ENCODE peak calls at places on chromosomes 16 and 17, in eight cellular contexts. M is EL, X is HT-29, C is naive B cell, R is MM.1S, B is GM13976, W is T-helper 2 cell, I is body of pancreas. Q is an unnamed sample.

GRCh38 chr16:80693553-80693952 is 110.8 kb downstream of the CDYL2 start:
- DNase-seq in M (no peak), B (no peak), X (no peak), R (no peak), I (no peak), W (no peak), C (no peak), Q (no peak)

GRCh38 chr16:14378131-14378551 is 251.9 kb downstream of the PARN start:
- DNase-seq in X (peak), W (no peak), R (peak), I (no peak), M (peak), C (no peak), B (no peak), Q (no peak)

GRCh38 chr16:85227262-85227923 is 115.1 kb upstream of the CIBAR2 start:
- DNase-seq in M (no peak), X (no peak), C (no peak), B (peak), I (no peak), R (no peak), W (no peak), Q (peak)

GRCh38 chr16:9868606-9869149 is 313.6 kb downstream of the GRIN2A start:
- DNase-seq in C (no peak), I (no peak), M (no peak), X (no peak), B (no peak), W (no peak), R (no peak), Q (no peak)

GRCh38 chr16:3999890-4000325 is 116.3 kb downstream of the ADCY9 start:
- DNase-seq in I (no peak), W (peak), B (no peak), R (peak), C (no peak), X (no peak), M (no peak), Q (no peak)

GRCh38 chr17:16975744-16976625 is 4.1 kb upstream of the TNFRSF13B start:
- DNase-seq in W (no peak), M (peak), C (no peak), I (no peak), X (no peak), B (no peak), R (peak), Q (no peak)

GRCh38 chr17:17387017-17387416 is 83.8 kb downstream of the NT5M start:
- DNase-seq in M (no peak), B (no peak), I (peak), X (peak), W (no peak), R (no peak), C (no peak), Q (no peak)

GRCh38 chr16:34802848-34803599 is 1343.6 kb downstream of the TP53TG3F start:
- DNase-seq in C (no peak), W (no peak), I (no peak), M (no peak), B (no peak), X (no peak), R (no peak), Q (peak)

GRCh38 chr16:61233718-61234117 is 802.5 kb downstream of the CDH8 start:
- DNase-seq in C (no peak), B (no peak), M (no peak), X (no peak), R (no peak), I (no peak), W (no peak), Q (no peak)

GRCh38 chr16:82439678-82440293 is 187.0 kb upstream of the CDH13 start:
- DNase-seq in X (peak), W (no peak), R (no peak), I (no peak), B (peak), M (peak), C (no peak), Q (peak)

GRCh38 chr16:84065536-84066132 is 23.0 kb upstream of the SLC38A8 start:
- DNase-seq in M (peak), C (no peak), I (peak), X (peak), W (no peak), R (no peak), B (no peak), Q (peak)

GRCh38 chr16:46822270-46822669 is 8.7 kb downstream of the C16orf87 start:
- DNase-seq in W (no peak), I (no peak), M (peak), B (peak), R (peak), X (no peak), C (no peak), Q (peak)

GRCh38 chr16:17313085-17313611 is 157.6 kb downstream of the XYLT1 start:
- DNase-seq in M (no peak), I (peak), X (no peak), B (no peak), W (no peak), C (no peak), R (no peak), Q (no peak)

GRCh38 chr16:17578921-17579876 is 108.4 kb upstream of the XYLT1 start:
- DNase-seq in I (peak), C (peak), W (peak), M (peak), R (peak), X (peak), B (peak), Q (peak)

Q was measured in GM20000.